ENCODE peak calls at places on chromosome 7, in eight cellular contexts. S, R, P, C, G, O, H and I are unnamed samples.

GRCh38 chr7:22420973-22421635 is 64.2 kb upstream of the RAPGEF5 start:
- DNase-seq in H (no peak), G (no peak), P (no peak), C (no peak), R (no peak), S (no peak), O (no peak), I (no peak)

GRCh38 chr7:122092964-122093797 is 50.9 kb downstream of the AASS start:
- DNase-seq in P (peak; percentile 64), S (no peak), R (peak; percentile 83), C (peak; percentile 77), O (peak; percentile 2), H (peak; percentile 61), G (peak; percentile 56), I (peak; percentile 20)

GRCh38 chr7:158695726-158696452 is 8.7 kb downstream of the NCAPG2 start:
- DNase-seq in H (no peak), C (peak; percentile 64), R (peak; percentile 83), O (peak; percentile 40), G (peak; percentile 76), P (no peak), S (peak; percentile 53), I (peak; percentile 12)

GRCh38 chr7:151091431-151091830 is 5.2 kb downstream of the AGAP3 start:
- DNase-seq in R (no peak), H (peak; percentile 42), C (peak; percentile 57), O (no peak), S (no peak), P (no peak), G (no peak), I (no peak)

GRCh38 chr7:5695037-5695708 is 86.3 kb downstream of the RNF216 start:
- DNase-seq in C (peak; percentile 49), O (peak; percentile 61), R (peak; percentile 85), H (peak; percentile 24), P (no peak), S (peak; percentile 91), G (peak; percentile 68), I (peak; percentile 83)

GRCh38 chr7:82312646-82313045 is 130.9 kb downstream of the CACNA2D1 start:
- DNase-seq in H (no peak), G (no peak), S (no peak), C (no peak), R (no peak), P (no peak), O (no peak), I (no peak)

GRCh38 chr7:88401009-88401623 is 94.4 kb upstream of the STEAP4 start:
- DNase-seq in G (no peak), O (no peak), P (no peak), R (no peak), S (no peak), H (peak; percentile 21), C (peak; percentile 15), I (no peak)

GRCh38 chr7:442457-442856 is 77.2 kb downstream of the PDGFA start:
- DNase-seq in P (no peak), S (no peak), H (no peak), O (no peak), R (no peak), G (no peak), C (no peak), I (no peak)

GRCh38 chr7:130369110-130369711 is 11.1 kb upstream of the CPA1 start:
- DNase-seq in G (no peak), S (no peak), R (peak; percentile 78), O (no peak), P (no peak), H (no peak), C (peak; percentile 56), I (no peak)

DNA sequence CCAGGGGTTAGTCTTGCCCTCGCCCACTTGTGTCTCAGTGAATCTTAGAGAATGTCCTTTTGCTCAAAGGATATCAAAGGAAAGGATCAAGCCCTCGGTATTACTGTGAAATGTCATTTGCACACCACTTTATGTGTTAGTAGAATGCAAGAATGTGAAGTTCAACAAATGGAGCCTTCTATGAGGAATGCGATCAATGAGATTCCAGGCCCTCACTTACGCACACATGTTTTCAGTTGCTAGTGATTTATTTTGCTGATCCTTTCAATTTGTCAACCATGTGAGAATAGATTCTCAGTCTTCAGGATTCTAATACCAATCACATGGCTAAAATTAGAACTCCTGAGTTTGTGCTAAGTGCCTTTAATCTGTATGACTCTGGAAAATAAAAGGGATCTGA is 123.0 kb upstream of the SP4 start:
- DNase-seq in O (no peak), P (no peak), S (no peak), C (no peak), R (no peak), H (no peak), G (no peak), I (no peak)
- H3K27ac ChIP-seq in O (no peak overlapping the region), P (no peak overlapping the region), S (no peak overlapping the region), C (no peak overlapping the region), R (no peak overlapping the region), H (no peak overlapping the region), G (no peak overlapping the region), I (no peak overlapping the region)

DNA sequence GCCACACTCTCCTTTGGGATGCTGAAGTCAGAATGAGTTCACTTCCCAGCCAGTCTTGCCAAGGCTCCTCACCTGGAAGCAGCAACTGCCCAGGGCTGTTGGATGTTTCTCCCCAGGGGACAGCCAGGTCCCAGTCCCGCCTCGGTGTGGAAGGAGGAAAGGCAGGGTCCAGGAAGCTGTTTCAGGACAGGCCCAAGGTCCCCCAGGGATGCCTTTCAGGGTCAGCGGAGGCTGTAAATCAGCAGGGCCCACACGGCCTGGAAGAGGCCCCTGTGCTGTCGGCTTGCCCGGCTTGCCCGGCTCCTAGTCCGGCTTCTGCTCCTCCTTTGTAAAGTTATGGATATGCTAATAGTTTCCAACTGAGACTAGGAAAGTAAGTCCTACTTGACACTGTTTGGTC is 10.3 kb downstream of the IKZF1 start:
- DNase-seq in O (no peak), C (no peak), S (no peak), H (no peak), R (no peak), G (no peak), P (no peak), I (no peak)
- H3K27ac ChIP-seq in O (peak overlapping the region; percentile 93), C (no peak overlapping the region), S (peak overlapping the region; percentile 90), H (peak overlapping the region; percentile 41), R (no peak overlapping the region), G (no peak overlapping the region), P (no peak overlapping the region), I (peak overlapping the region; percentile 66)

DNA sequence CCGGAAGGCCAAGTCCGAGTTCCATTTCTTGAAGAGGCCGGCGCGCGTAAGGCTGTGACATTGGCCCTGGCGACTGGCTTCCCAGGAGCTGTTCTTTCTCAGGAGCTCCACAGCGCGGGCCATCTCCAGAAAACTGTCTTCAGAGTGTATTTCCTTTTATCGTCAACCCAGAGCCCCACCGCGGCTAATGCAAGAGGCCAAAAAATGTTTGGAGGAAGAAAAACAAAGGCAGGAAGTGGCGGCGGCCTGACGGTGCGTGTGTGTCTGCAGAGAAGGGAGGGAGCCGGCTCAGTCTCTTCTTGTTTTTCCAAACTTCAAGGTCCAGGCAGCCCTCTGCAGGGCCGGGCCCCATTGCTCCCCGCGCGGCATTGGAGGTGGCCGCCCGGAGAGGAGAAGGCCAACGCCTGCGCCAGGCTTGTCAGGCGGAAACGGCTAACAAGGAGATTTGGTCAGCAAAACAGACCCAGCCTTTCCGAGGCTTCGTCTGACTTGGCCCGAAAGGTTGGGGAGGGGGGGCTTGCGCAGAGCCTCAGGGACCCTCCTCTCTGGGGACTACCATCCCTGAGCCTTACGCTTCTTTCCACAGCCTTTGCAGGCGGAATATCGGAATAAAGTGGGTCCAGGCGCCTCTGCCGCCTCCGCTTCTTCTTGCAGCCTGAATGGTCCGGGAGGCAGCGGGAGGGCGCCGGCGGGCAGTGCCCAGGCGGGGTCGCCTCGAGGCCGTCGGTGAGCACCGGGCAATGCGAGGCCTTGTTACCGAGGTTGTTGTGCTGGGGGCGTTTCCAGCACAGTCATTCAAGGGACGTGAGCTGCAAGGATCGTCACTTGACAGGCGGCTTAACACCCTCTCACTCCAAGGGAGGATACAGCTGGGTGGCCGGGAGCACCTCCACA is 3.9 kb upstream of the HOXA11 start:
- DNase-seq in O (no peak), G (no peak), P (no peak), H (no peak), R (no peak), C (no peak), S (no peak), I (no peak)
- H3K27ac ChIP-seq in O (no peak overlapping the region), G (no peak overlapping the region), P (no peak overlapping the region), H (no peak overlapping the region), R (no peak overlapping the region), C (peak overlapping the region; percentile 97), S (no peak overlapping the region), I (no peak overlapping the region)

GRCh38 chr7:18471476-18472160 is 23.9 kb upstream of the HDAC9 start:
- DNase-seq in G (no peak), O (no peak), P (no peak), H (no peak), R (no peak), S (no peak), C (no peak), I (no peak)
- H3K27ac ChIP-seq in G (no peak overlapping the region), O (no peak overlapping the region), P (no peak overlapping the region), H (no peak overlapping the region), R (no peak overlapping the region), S (no peak overlapping the region), C (no peak overlapping the region), I (no peak overlapping the region)